ENCODE peak calls at places on chromosome X, in five cellular contexts. P is left ventricle myocardium inferior, R is colonic mucosa, T is right lobe of liver, O is psoas muscle. K is an unnamed sample.
A peak's percentile ranks its signal among the peaks of the same experiment; 100 is the strongest.

GRCh38 chrX:74262472-74263209 is 41.3 kb upstream of the ZCCHC13 start:
- DNase-seq in P (no peak), R (no peak), T (no peak), O (no peak), K (no peak)

GRCh38 chrX:38726596-38726995 is 74.7 kb upstream of the MID1IP1 start:
- DNase-seq in P (no peak), R (no peak), T (no peak), O (no peak), K (no peak)

GRCh38 chrX:12269484-12269883 is 131.2 kb downstream of the FRMPD4 start:
- DNase-seq in P (no peak), R (no peak), T (no peak), O (no peak), K (no peak)

GRCh38 chrX:24266996-24267395 is 46.9 kb downstream of the SUPT20HL2 start:
- DNase-seq in P (no peak), R (no peak), T (no peak), O (no peak), K (no peak)

GRCh38 chrX:47093248-47093647 is 15.0 kb downstream of the RGN start:
- DNase-seq in P (no peak), R (no peak), T (no peak), O (no peak), K (no peak)

GRCh38 chrX:12985336-12985735 is 10.4 kb downstream of the TMSB4X start:
- DNase-seq in P (no peak), R (no peak), T (no peak), O (no peak), K (no peak)

GRCh38 chrX:63656871-63657580 is 128.0 kb downstream of the ARHGEF9 start:
- DNase-seq in P (no peak), R (no peak), T (no peak), O (no peak), K (no peak)

GRCh38 chrX:153636716-153637115 is 10.3 kb upstream of the DUSP9 start:
- DNase-seq in P (no peak), R (no peak), T (no peak), O (peak; percentile 30), K (no peak)

GRCh38 chrX:8189096-8189830 is 18.2 kb upstream of the VCX2 start:
- DNase-seq in P (no peak), R (no peak), T (no peak), O (no peak), K (no peak)

DNA sequence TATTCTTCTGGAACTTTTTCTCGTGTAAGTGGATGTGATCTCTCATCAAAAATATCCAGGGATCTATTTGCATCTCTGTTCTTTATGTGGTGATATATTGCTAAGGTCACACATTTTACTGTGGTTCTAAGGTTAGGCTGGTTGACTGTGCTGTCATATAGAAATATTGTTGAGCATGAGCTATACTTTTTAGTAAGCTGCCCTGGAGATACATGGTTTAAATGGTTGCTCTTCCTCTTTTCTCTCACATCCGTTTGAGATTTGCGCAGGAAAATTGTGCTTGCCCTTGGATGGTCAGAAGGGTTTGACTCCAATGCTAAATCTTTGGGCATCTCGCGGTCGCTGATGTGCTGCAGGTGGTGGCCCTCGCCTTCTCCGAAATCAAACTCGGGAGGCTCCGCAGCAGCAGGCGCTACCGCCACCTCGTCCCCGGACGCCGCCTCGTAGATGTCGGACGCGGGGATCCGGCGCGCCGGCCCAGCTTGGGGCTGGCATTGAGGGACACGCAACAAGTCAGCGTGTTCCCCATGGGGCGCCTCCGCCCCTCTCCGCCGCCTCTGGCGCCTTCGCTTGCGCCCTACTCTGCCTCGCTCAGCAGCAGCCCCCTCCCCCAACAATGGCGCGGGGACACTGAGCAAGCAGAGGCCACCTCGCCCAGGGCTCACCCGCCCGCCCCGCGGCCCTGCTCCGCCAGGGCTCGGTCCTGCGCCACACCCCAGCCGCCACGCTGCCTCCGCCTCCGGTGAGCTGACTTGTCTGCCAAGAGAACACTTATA is 154.5 kb downstream of the MSN start:
- DNase-seq in P (peak; percentile 18), R (peak; percentile 28), T (peak; percentile 38), O (no peak), K (peak; percentile 53)
- H3K4me3 ChIP-seq in P (peak overlapping the region; percentile 61), R (peak overlapping the region; percentile 19), T (no peak overlapping the region), O (peak overlapping the region; percentile 46), K (peak overlapping the region; percentile 47)

GRCh38 chrX:41095174-41095573 is 9.9 kb downstream of the USP9X start:
- DNase-seq in P (no peak), R (no peak), T (no peak), O (no peak), K (no peak)
- H3K4me1 ChIP-seq in P (peaks cover 78% of the 10 kb centered on the region), R (peaks cover 4% of the 10 kb centered on the region), T (no peaks in the 10 kb centered on the region), O (peaks cover 63% of the 10 kb centered on the region), K (peaks cover 5% of the 10 kb centered on the region)

DNA sequence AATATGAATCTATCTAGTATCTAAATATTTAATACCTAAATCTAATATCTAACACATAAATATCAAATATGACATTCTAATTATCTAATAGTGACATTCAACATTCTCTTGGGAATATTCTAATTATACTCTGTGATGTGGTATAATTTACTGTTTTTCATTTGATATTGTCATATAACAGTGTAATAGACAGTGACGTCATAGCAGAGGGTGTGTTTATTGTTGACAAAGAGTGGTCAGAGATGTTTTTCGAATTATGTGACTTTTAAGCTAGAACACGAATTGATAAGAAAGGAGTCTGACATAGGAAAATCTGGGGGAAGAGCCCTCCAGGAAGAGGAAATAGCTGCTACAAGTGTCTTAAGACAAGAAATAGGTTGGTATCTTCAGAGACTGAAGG is 5.9 kb upstream of the MAGEC3 start:
- DNase-seq in P (no peak), R (no peak), T (no peak), O (no peak), K (no peak)
- H3K4me3 ChIP-seq in P (no peak overlapping the region), R (no peak overlapping the region), T (no peak overlapping the region), O (no peak overlapping the region), K (no peak overlapping the region)

GRCh38 chrX:43840265-43840664 is 42.0 kb downstream of the MAOB start:
- DNase-seq in P (no peak), R (no peak), T (no peak), O (no peak), K (no peak)

GRCh38 chrX:43835557-43835956 is 46.7 kb downstream of the MAOB start:
- DNase-seq in P (no peak), R (no peak), T (no peak), O (no peak), K (no peak)

DNA sequence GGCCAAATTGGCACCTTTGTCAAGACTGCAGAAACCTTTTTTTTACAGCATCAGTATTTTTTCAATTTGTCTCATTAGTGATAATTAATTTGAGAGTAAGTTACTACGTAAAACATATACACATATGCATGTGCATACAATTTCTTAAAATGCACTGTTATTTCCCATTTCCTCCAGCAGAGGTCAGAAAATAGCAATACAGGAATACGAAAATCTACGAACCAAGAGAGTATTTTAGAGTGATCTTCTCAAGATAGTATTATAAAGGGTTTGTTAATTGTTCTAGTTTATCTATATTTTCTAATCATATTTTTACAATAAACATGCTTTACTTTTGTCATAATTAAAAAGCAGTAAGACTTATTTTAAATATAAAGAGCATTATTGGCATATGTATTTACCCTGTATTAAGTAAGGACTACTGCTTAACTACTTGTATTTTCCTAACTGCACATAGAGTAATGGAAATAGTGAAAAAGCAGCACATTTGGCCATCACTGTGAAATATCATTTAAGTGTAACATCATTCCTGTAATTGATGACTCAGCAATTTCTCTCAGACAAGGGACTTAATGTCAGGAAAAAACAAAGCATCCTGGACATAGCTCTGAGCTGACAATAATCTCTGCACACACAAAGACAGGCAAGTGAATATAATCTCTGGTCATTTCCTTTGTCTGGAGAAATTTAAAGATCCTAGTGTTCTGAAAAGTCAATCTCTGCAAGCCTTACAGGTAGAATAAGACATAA is 45.6 kb downstream of the MAOB start:
- DNase-seq in P (no peak), R (no peak), T (no peak), O (no peak), K (no peak)
- H3K4me1 ChIP-seq in P (peaks cover 7% of the 10 kb centered on the region), R (no peaks in the 10 kb centered on the region), T (no peaks in the 10 kb centered on the region), O (no peaks in the 10 kb centered on the region), K (no peaks in the 10 kb centered on the region)

GRCh38 chrX:3598046-3598605 is 115.3 kb downstream of the PRKX start:
- DNase-seq in P (no peak), R (no peak), T (no peak), O (no peak), K (no peak)

GRCh38 chrX:3589474-3589873 is 124.0 kb downstream of the PRKX start:
- DNase-seq in P (no peak), R (no peak), T (no peak), O (no peak), K (no peak)

DNA sequence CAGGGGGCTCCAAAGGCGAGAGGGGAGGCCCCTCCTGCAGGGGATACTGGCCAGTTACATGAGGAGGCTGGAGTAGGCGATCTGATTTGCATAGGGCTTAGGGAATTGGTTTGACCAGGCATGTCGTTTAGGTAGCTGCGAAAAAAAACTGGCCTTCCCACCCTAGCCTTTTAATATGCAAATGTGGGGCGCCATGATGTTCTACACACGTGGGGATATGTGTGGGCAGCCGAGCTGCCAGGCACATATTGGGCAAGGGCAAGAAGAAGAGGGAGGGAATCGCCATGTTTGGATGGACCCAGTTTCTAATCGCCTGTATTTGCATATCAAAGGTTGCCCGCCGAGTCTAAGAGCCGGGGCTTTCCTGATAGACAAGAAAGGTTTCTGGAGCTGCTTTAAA is 121.3 kb downstream of the PRKX start:
- DNase-seq in P (no peak), R (no peak), T (no peak), O (no peak), K (no peak)
- H3K4me3 ChIP-seq in P (no peak overlapping the region), R (no peak overlapping the region), T (no peak overlapping the region), O (no peak overlapping the region), K (no peak overlapping the region)

K was measured in transverse colon.